ENCODE peak calls at places on chromosomes 6 and 20, in five cellular contexts. L is neuronal stem cell; F is keratinocyte; I is CD8-positive, alpha-beta T cell; Q is esophagus squamous epithelium. E is an unnamed sample.

GRCh38 chr20:23305098-23305497 is 45.5 kb upstream of the NXT1 start:
- DNase-seq in F (no peak), I (no peak), Q (no peak), L (no peak), E (no peak)

GRCh38 chr6:47674673-47675072 is 23.7 kb upstream of the ADGRF4 start:
- DNase-seq in F (no peak), I (no peak), Q (no peak), L (no peak), E (no peak)

GRCh38 chr6:113489946-113490345 is 367.2 kb upstream of the MARCKS start:
- DNase-seq in I (no peak), F (no peak), L (no peak), Q (no peak), E (no peak)

GRCh38 chr6:134621858-134622257 is 303.9 kb upstream of the SGK1 start:
- DNase-seq in F (peak; percentile 67), L (no peak), I (no peak), Q (no peak), E (no peak)

GRCh38 chr20:51108638-51109363 is 85.9 kb upstream of the KCNG1 start:
- DNase-seq in Q (no peak), L (no peak), I (no peak), F (no peak), E (peak; percentile 55)

GRCh38 chr20:13819885-13820645 is 35.2 kb downstream of the NDUFAF5 start:
- DNase-seq in I (no peak), L (peak; percentile 14), Q (no peak), F (peak; percentile 53), E (no peak)

GRCh38 chr20:31666258-31667042 is 28.7 kb downstream of the COX4I2 start:
- DNase-seq in L (no peak), Q (no peak), I (peak; percentile 62), F (no peak), E (peak; percentile 84)

GRCh38 chr20:50284811-50285375 is 94.3 kb downstream of the CEBPB start:
- DNase-seq in I (no peak), F (no peak), L (no peak), Q (no peak), E (no peak)

DNA sequence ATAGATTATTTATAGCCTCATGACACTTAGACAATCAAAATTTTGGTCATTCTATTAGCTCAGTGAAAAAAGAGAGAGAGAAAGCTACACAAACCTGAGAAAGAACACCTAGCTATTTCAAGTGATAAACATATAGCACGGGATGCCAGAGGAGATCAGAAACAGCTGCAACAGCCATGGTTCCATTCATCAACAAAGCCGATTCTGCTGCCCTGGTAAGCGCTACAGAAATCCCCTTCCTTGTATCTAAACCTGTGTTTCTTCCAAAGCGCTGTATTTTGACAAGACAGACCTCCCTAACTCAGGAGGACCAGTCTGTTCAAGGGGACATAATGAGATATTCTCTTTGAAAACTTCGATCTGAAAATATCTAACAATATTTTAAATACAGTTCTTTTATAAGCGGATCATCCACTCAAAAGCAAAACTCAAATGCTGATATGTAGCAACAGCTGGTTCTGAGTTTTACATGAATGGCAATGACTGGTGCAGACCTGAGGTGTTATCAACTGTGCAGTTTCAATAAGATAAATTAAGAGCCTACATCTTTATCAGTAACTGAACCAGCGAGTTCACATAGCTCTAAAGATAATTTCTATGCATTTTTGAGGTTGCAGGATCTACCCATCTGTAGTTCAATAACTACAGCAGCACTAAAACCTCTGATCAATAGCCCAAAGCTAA is 447.8 kb downstream of the FRK start:
- DNase-seq in L (no peak), Q (no peak), F (no peak), I (no peak), E (no peak)
- H3K4me1 ChIP-seq in L (no peaks in the 10 kb centered on the region), Q (no peaks in the 10 kb centered on the region), F (no peaks in the 10 kb centered on the region), I (no peaks in the 10 kb centered on the region), E (no peaks in the 10 kb centered on the region)

GRCh38 chr6:159105716-159106115 is 60.9 kb upstream of the TAGAP start:
- DNase-seq in Q (no peak), F (no peak), L (no peak), I (no peak), E (no peak)
- H3K27ac ChIP-seq in Q (no peak overlapping the region), F (no peak overlapping the region), L (no peak overlapping the region), I (no peak overlapping the region), E (peak overlapping the region; percentile 84)

DNA sequence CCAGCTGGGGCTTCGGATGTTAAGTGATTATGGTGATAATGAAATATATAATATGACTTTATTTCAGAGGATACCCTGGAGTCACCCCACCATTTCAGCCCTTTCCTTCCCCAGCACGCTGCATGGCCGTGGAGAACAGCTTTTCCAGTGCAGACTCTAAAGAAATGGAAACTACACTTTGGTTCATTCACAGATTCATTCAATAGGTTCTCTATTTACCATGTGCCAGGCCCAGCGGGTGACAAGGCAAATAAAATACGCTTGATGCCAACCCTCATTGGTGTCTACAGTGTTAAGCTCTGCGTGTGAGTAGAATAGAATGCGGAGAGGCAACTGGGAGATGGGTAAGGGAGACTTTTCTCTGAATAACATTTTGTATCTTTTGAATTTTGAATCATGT is 89.7 kb downstream of the TCP11 start:
- DNase-seq in I (no peak), Q (no peak), F (no peak), L (no peak), E (no peak)
- H3K4me1 ChIP-seq in I (peaks cover 17% of the 10 kb centered on the region), Q (peaks cover 78% of the 10 kb centered on the region), F (peaks cover under 1% of the 10 kb centered on the region), L (peaks cover 45% of the 10 kb centered on the region), E (peaks cover 47% of the 10 kb centered on the region)

DNA sequence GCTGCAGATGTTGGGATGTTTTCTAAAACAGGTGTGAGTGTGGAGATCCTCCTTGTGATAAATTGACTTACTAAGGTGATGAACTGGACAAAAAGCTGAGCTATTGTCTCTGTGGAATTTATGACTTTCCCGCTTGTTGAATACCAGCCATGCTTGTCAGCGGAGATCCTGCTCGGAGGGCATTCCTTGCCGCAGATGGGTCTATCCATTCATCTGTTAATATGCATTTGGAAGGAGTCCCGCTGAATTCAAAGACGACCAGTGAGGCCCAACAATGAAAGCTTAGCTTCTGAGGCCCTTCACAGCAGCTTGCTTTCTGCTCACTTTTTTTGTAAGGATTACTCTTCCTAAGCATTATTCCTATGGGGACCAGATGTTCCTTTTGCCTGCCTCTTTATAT is 124.9 kb downstream of the TIAM2 start:
- DNase-seq in I (no peak), F (no peak), L (peak; percentile 65), Q (no peak), E (no peak)
- H3K27ac ChIP-seq in I (no peak overlapping the region), F (no peak overlapping the region), L (peak overlapping the region; percentile 64), Q (no peak overlapping the region), E (no peak overlapping the region)

GRCh38 chr6:36851632-36852031 is 12.4 kb upstream of the CPNE5 start:
- DNase-seq in Q (no peak), F (no peak), L (no peak), I (no peak), E (no peak)
- H3K4me1 ChIP-seq in Q (peaks cover 62% of the 10 kb centered on the region), F (peaks cover 27% of the 10 kb centered on the region), L (peaks cover 9% of the 10 kb centered on the region), I (no peaks in the 10 kb centered on the region), E (no peaks in the 10 kb centered on the region)

DNA sequence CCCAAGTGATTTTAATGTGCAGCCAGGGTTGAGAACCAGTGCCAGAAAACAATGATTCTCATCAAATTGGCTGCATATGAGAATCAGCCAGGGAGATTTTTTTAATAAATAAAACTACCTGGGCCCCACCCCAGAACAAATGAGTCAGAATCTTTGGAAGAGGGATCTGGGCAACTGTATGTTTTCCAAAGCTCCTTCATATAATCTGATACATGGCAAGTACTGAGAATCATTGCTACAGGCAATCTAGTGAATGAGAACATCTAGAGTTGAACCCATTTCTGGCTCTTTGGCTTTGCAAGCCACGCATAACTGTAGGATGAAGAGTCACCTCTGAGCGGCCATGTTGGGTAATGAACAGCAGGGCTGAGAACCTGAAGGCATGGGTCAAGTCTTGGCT is 26.1 kb upstream of the DSP start:
- DNase-seq in I (no peak), F (no peak), L (no peak), Q (no peak), E (no peak)
- H3K27ac ChIP-seq in I (no peak overlapping the region), F (no peak overlapping the region), L (no peak overlapping the region), Q (peak overlapping the region; percentile 79), E (no peak overlapping the region)

DNA sequence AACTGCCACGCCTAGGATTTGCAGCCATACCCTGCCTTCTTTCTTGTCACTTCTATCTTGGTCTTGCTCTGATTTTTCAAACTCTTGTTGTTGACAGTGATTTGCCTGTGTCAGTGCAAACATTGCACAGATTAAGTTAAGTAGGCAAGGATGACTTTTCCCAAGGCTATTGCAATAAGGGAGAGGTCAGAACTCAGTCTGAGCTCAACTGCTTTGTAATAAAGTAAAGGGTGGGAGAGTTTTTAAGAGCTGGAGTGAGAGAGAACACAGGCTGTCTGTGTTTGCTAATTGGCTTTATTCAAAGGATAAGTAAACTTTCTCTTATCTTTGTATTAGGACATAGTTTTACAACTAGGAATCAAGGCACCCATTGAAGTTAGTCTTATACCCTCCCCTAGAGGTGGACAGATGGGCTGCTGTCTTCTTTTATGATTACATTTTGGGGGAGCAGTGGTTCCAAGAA is 448.6 kb downstream of the PHF3 start:
- DNase-seq in I (no peak), Q (no peak), L (no peak), F (no peak), E (no peak)
- H3K4me1 ChIP-seq in I (no peaks in the 10 kb centered on the region), Q (no peaks in the 10 kb centered on the region), L (peaks cover 1% of the 10 kb centered on the region), F (no peaks in the 10 kb centered on the region), E (no peaks in the 10 kb centered on the region)